ENCODE peak calls at places on chromosome 14, in nine cellular contexts. Z is fibroblast of lung, O is H1, S is GM23248, W is endothelial cell of umbilical vein, G is colonic mucosa, P is mesendoderm, E is MM.1S, I is HepG2. X is an unnamed sample.

GRCh38 chr14:87628129-87628528 is 364.9 kb downstream of the GALC start:
- DNase-seq in W (no peak), E (no peak), P (peak; percentile 91), I (peak; percentile 1), O (no peak), Z (peak; percentile 9), G (no peak), S (peak; percentile 52), X (peak; percentile 52)

GRCh38 chr14:102659797-102660196 is 67.3 kb downstream of the RCOR1 start:
- DNase-seq in W (no peak), G (no peak), E (no peak), P (no peak), O (no peak), S (peak; percentile 83), I (no peak), Z (peak; percentile 66), X (peak; percentile 63)

GRCh38 chr14:74325446-74325845 is 22.7 kb upstream of the ABCD4 start:
- DNase-seq in G (no peak), Z (no peak), W (no peak), O (no peak), E (no peak), S (no peak), P (no peak), I (no peak), X (no peak)

GRCh38 chr14:55889124-55889523 is 229.1 kb upstream of the PELI2 start:
- DNase-seq in I (no peak), P (no peak), S (no peak), E (no peak), O (no peak), Z (no peak), G (no peak), W (no peak), X (peak; percentile 90)

GRCh38 chr14:22737052-22737451 is 29.4 kb upstream of the OXA1L start:
- DNase-seq in G (no peak), I (no peak), W (no peak), O (no peak), Z (no peak), S (no peak), P (no peak), E (peak; percentile 69), X (no peak)

GRCh38 chr14:35696119-35696518 is 113.0 kb downstream of the RALGAPA1 start:
- DNase-seq in E (no peak), W (no peak), I (no peak), P (no peak), S (no peak), O (no peak), G (no peak), Z (no peak), X (no peak)

GRCh38 chr14:85686908-85687307 is 157.0 kb downstream of the FLRT2 start:
- DNase-seq in Z (no peak), W (no peak), P (no peak), G (no peak), I (no peak), O (no peak), S (no peak), E (no peak), X (no peak)

GRCh38 chr14:102430212-102430908 is 67.6 kb downstream of the TECPR2 start:
- DNase-seq in I (no peak), P (no peak), O (no peak), G (no peak), W (no peak), S (no peak), E (no peak), Z (no peak), X (peak; percentile 60)

GRCh38 chr14:102922490-102923200 is at the start of gene AMN:
- DNase-seq in W (no peak), I (peak; percentile 64), E (no peak), G (peak; percentile 90), O (peak; percentile 72), Z (no peak), P (no peak), S (peak; percentile 33), X (no peak)

GRCh38 chr14:100341301-100342031 is 18.3 kb downstream of the SLC25A47 start:
- DNase-seq in Z (peak; percentile 66), O (no peak), S (peak; percentile 72), W (peak; percentile 98), E (no peak), G (no peak), I (no peak), P (no peak), X (peak; percentile 73)

GRCh38 chr14:50734950-50735697 is 67.0 kb upstream of the SAV1 start:
- DNase-seq in G (no peak), E (no peak), W (no peak), S (no peak), O (no peak), P (no peak), Z (peak; percentile 21), I (no peak), X (no peak)

GRCh38 chr14:53605562-53605961 is 351.1 kb downstream of the BMP4 start:
- DNase-seq in E (no peak), I (no peak), Z (no peak), W (no peak), P (no peak), S (no peak), O (no peak), G (no peak), X (no peak)

GRCh38 chr14:56738020-56738419 is 72.3 kb downstream of the OTX2 start:
- DNase-seq in G (no peak), O (peak; percentile 16), E (no peak), Z (no peak), S (no peak), I (no peak), P (no peak), W (no peak), X (no peak)

GRCh38 chr14:79165460-79166080 is 995.4 kb downstream of the NRXN3 start:
- DNase-seq in S (no peak), Z (no peak), W (no peak), G (no peak), I (no peak), O (no peak), E (no peak), P (no peak), X (no peak)

GRCh38 chr14:27366596-27366995 is 768.8 kb upstream of the NOVA1 start:
- DNase-seq in W (peak; percentile 81), Z (no peak), I (no peak), S (no peak), O (no peak), G (no peak), P (no peak), E (no peak), X (no peak)

GRCh38 chr14:73124180-73124894 is 12.0 kb upstream of the PSEN1 start:
- DNase-seq in S (no peak), G (no peak), W (no peak), O (no peak), P (peak; percentile 4), Z (no peak), I (no peak), E (no peak), X (no peak)

GRCh38 chr14:91946313-91947195 is 940 bp downstream of the FBLN5 start:
- DNase-seq in E (no peak), Z (peak; percentile 50), P (no peak), S (peak; percentile 76), I (no peak), O (peak; percentile 35), G (no peak), W (peak; percentile 55), X (no peak)

GRCh38 chr14:64855732-64856527 is 23.8 kb downstream of the SPTB start:
- DNase-seq in S (no peak), E (peak; percentile 43), O (no peak), I (no peak), W (no peak), P (peak; percentile 44), G (no peak), Z (no peak), X (no peak)

GRCh38 chr14:32403688-32404087 is 74.6 kb downstream of the AKAP6 start:
- DNase-seq in W (no peak), Z (no peak), O (no peak), I (no peak), S (peak; percentile 55), G (no peak), P (no peak), E (no peak), X (peak; percentile 21)

GRCh38 chr14:103507751-103508150 is 14.9 kb downstream of the CKB start:
- DNase-seq in E (no peak), I (no peak), P (no peak), S (no peak), W (no peak), G (no peak), Z (no peak), O (no peak), X (no peak)

GRCh38 chr14:49955013-49955412 is 62.1 kb downstream of the ARF6 start:
- DNase-seq in S (peak; percentile 15), G (no peak), W (no peak), I (no peak), P (no peak), Z (no peak), O (no peak), E (no peak), X (no peak)

GRCh38 chr14:65101631-65102440 is 481 bp downstream of the MAX start:
- DNase-seq in P (peak; percentile 31), W (no peak), I (no peak), Z (no peak), E (no peak), G (peak; percentile 47), S (peak; percentile 41), O (peak; percentile 62), X (peak; percentile 9)

DNA sequence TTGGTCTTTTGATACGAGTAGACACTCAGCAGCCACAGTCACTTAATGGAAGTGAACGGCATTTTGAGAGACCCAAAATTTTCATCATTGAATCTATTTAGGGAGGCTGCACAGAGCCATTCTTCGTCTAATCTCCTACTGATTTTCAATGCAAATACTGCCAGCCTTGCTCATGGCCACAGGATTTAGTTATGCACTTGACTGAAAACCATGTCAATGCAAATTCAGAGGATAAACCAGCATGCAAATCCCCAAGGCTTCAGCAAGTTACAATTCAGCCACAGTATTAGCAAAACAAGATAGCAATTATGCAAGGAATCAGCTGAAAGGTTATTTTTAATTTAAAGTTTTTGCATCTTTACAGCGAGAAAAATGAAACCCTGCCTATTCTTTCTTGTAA is 985.5 kb upstream of the FLRT2 start:
- DNase-seq in Z (no peak), G (no peak), I (no peak), P (no peak), W (no peak), E (no peak), O (no peak), S (no peak), X (no peak)
- H3K9ac ChIP-seq in Z (no peak overlapping the region), G (no peak overlapping the region), I (no peak overlapping the region), P (no peak overlapping the region), W (no peak overlapping the region), E (no peak overlapping the region), O (no peak overlapping the region), S (no peak overlapping the region), X (no peak overlapping the region)

GRCh38 chr14:54683882-54684794 is 117.2 kb downstream of the SAMD4A start:
- DNase-seq in E (no peak), S (peak; percentile 94), G (peak; percentile 26), P (peak; percentile 79), Z (peak; percentile 78), O (peak; percentile 76), W (peak; percentile 81), I (no peak), X (peak; percentile 84)
- H3K27ac ChIP-seq in E (no peak overlapping the region), S (peak overlapping the region; percentile 88), G (peak overlapping the region; percentile 32), P (peak overlapping the region; percentile 45), Z (peak overlapping the region; percentile 83), O (peak overlapping the region; percentile 32), W (peak overlapping the region; percentile 95), I (no peak overlapping the region), X (peak overlapping the region; percentile 73)

GRCh38 chr14:93643127-93643526 is 145.2 kb downstream of the PRIMA1 start:
- DNase-seq in S (no peak), E (no peak), Z (no peak), G (no peak), O (no peak), I (no peak), P (no peak), W (no peak), X (no peak)
- H3K9ac ChIP-seq in S (no peak overlapping the region), E (no peak overlapping the region), Z (no peak overlapping the region), G (no peak overlapping the region), O (no peak overlapping the region), I (no peak overlapping the region), P (no peak overlapping the region), W (no peak overlapping the region), X (no peak overlapping the region)

GRCh38 chr14:68580096-68580640 is 212.7 kb downstream of the ZFP36L1 start:
- DNase-seq in G (no peak), E (no peak), Z (no peak), S (no peak), O (no peak), I (no peak), P (no peak), W (no peak), X (no peak)
- H3K27ac ChIP-seq in G (no peak overlapping the region), E (no peak overlapping the region), Z (no peak overlapping the region), S (no peak overlapping the region), O (no peak overlapping the region), I (no peak overlapping the region), P (no peak overlapping the region), W (no peak overlapping the region), X (no peak overlapping the region)

X was measured in mammary epithelial cell.